ENCODE peak calls at places on chromosome 17, in six cellular contexts. N is endodermal cell, W is Peyer's patch, B is small intestine, Q is esophagus squamous epithelium, P is right cardiac atrium. Y is an unnamed sample. For H3K9me3, the result is how much of the 10 kb centered on the place peaks cover.

GRCh38 chr17:2266045-2266864 is 37.3 kb downstream of the SMG6 start:
- DNase-seq in W (no peak), Q (no peak), N (no peak), B (peak), P (no peak), Y (peak)

GRCh38 chr17:2068101-2068518 is 13.2 kb downstream of the HIC1 start:
- DNase-seq in W (no peak), N (no peak), Q (no peak), P (no peak), B (no peak), Y (no peak)

GRCh38 chr17:66975614-66976378 is 11.3 kb downstream of the CACNG4 start:
- DNase-seq in Q (no peak), P (no peak), N (peak), W (no peak), B (no peak), Y (no peak)

GRCh38 chr17:61746248-61746985 is 116.9 kb downstream of the BRIP1 start:
- DNase-seq in Q (no peak), N (no peak), W (no peak), P (no peak), B (no peak), Y (no peak)

GRCh38 chr17:58339775-58340622 is 11.4 kb upstream of the TSPOAP1 start:
- DNase-seq in P (no peak), N (no peak), Q (no peak), B (no peak), W (no peak), Y (peak)

GRCh38 chr17:57284984-57285646 is 28.8 kb downstream of the MSI2 start:
- DNase-seq in N (peak), Q (no peak), B (no peak), P (no peak), W (no peak), Y (no peak)

GRCh38 chr17:5563451-5563850 is 20.9 kb downstream of the NLRP1 start:
- DNase-seq in B (no peak), N (no peak), Q (no peak), W (no peak), P (no peak), Y (no peak)

GRCh38 chr17:17421346-17422216 is 55.2 kb upstream of the MED9 start:
- DNase-seq in B (no peak), P (no peak), N (no peak), W (no peak), Q (no peak), Y (no peak)

GRCh38 chr17:55609737-55610201 is 98.5 kb upstream of the SMIM36 start:
- DNase-seq in B (peak), W (no peak), Q (no peak), P (no peak), N (no peak), Y (no peak)

GRCh38 chr17:82891911-82892310 is 52.1 kb upstream of the ZNF750 start:
- DNase-seq in Q (no peak), N (no peak), B (no peak), W (no peak), P (no peak), Y (no peak)

GRCh38 chr17:82895087-82895486 is 55.3 kb upstream of the ZNF750 start:
- DNase-seq in Q (no peak), N (no peak), P (peak), B (no peak), W (no peak), Y (no peak)

GRCh38 chr17:82896071-82897000 is 56.5 kb upstream of the ZNF750 start:
- DNase-seq in Q (no peak), P (peak), B (no peak), N (no peak), W (no peak), Y (no peak)

GRCh38 chr17:82892869-82893565 is 53.2 kb upstream of the ZNF750 start:
- DNase-seq in B (peak), N (no peak), W (no peak), Q (no peak), P (peak), Y (peak)

GRCh38 chr17:82893779-82894178 is 54.0 kb upstream of the ZNF750 start:
- DNase-seq in Q (no peak), P (peak), B (no peak), N (no peak), W (no peak), Y (no peak)
- H3K27ac ChIP-seq in Q (peak), P (no peak), B (no peak), N (peak), W (peak), Y (peak)

GRCh38 chr17:78977681-78977943 is 2.1 kb downstream of the LGALS3BP start:
- DNase-seq in Q (no peak), W (no peak), B (no peak), N (no peak), P (no peak), Y (no peak)
- H3K4me3 ChIP-seq in Q (peak), W (peak), B (peak), N (no peak), P (no peak), Y (no peak)

GRCh38 chr17:8872036-8872704 is 4.7 kb upstream of the PIK3R6 start:
- DNase-seq in P (no peak), B (no peak), W (no peak), N (peak), Q (no peak), Y (no peak)

GRCh38 chr17:8872705-8873426 is 5.4 kb upstream of the PIK3R6 start:
- DNase-seq in P (no peak), W (no peak), Q (no peak), N (no peak), B (no peak), Y (no peak)

GRCh38 chr17:8875416-8875815 is 7.9 kb upstream of the PIK3R6 start:
- DNase-seq in B (no peak), Q (no peak), W (no peak), N (peak), P (no peak), Y (no peak)

GRCh38 chr17:8875957-8876356 is 8.5 kb upstream of the PIK3R6 start:
- DNase-seq in P (no peak), Q (no peak), N (peak), B (no peak), W (no peak), Y (no peak)

DNA sequence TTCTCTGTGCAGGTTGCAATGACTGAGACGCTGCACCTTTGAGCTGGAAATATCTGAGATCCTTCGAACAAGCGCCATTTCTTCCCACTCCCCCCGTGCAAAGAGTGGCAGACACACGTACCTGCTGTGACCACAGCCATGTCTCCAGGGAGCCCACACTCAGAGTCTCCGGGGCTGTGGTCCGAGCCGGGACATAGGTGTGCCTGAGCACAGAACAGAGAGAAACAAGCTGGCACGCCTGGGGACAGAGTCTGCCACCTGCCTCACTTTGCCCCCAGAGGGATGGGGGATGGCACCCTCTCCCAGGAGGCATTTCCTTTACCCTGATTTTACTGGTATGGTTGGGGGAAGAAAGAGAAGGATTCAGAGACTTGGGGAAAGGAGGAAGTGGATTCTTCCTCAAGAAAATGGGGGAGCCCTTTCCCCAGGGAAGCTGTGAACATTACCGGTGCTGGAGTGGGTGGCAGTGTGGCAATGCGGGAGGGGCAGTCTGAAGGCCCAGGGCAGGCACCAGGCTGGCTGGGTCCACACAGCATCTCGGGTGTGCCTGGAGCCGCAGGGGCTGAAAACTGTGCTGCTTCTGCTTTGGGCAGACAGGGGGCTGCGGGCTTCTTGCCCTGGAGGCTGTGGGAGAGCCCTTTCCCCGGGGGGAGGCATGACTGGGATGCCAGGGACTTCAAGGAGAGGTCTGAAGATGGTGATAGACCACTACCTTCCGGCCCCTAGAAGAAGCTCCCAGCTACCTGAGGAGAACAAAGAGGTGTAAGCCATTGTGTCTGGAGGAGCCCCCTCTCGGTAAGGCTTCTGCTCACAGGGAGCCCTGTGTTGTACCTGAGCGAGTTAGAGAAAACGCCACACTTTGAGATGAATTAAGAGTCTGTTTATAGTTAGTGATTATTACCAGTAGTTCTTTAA is 6.6 kb upstream of the PIK3R6 start:
- DNase-seq in P (no peak), W (no peak), B (no peak), Q (no peak), N (peak), Y (no peak)
- H3K9me3 ChIP-seq in P (under half), W (under half), B (under half), Q (under half), N (under half), Y (under half)

DNA sequence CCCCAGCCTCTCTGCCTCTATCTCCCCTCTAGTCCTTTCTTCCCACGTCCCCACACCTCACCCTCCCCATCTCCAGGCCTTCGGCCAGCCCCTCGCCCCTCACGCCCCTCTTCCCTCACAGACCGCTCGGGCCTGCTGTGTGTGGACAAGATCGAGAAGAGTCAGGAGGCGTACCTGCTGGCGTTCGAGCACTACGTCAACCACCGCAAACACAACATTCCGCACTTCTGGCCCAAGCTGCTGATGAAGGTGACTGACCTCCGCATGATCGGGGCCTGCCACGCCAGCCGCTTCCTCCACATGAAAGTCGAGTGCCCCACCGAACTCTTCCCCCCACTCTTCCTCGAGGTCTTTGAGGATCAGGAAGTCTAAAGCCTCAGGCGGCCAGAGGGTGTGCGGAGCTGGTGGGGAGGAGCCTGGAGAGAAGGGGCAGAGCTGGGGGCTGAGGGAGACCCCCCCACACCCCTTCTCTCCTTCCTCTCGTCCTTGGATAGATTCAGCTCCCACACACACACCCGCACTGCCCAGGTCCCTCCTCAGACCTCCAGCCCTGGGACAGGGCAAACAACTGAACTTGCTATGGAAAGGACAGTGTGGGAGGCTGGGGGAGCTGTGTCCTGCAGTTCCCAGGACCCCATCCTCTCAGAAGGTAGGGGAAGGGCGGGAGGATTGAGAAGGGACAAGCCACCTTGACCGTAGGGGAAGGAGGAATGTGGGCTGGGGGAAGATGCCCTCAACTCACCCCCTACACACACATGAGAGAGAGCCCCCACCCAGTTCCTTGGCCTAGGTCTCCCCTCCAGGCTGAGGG is 11.1 kb downstream of the NR1D1 start:
- DNase-seq in P (peak), B (no peak), Q (no peak), W (no peak), N (no peak), Y (no peak)
- H3K27ac ChIP-seq in P (peak), B (no peak), Q (peak), W (no peak), N (no peak), Y (no peak)